ENCODE peak calls at places on chromosomes 13 and 19, in nine cellular contexts. H, B, T, L, G, K, O, Z and U are unnamed samples.
A peak's percentile ranks its signal among the peaks of the same experiment; 100 is the strongest.

GRCh38 chr13:99258946-99259345 is 767 bp upstream of the GPR18 start:
- DNase-seq in H (no peak), B (no peak), T (no peak), L (no peak), G (no peak), K (no peak), O (no peak), Z (peak; percentile 79), U (no peak)

GRCh38 chr13:73075546-73075945 is 16.7 kb downstream of the KLF5 start:
- DNase-seq in H (no peak), B (no peak), T (no peak), L (no peak), G (no peak), K (no peak), O (peak; percentile 54), Z (no peak), U (no peak)

GRCh38 chr19:11160119-11160768 is 4.7 kb upstream of the SPC24 start:
- DNase-seq in H (no peak), B (peak; percentile 21), T (no peak), L (no peak), G (no peak), K (no peak), O (no peak), Z (no peak), U (peak; percentile 68)

GRCh38 chr13:26539738-26540292 is 17.7 kb upstream of the WASF3 start:
- DNase-seq in H (no peak), B (no peak), T (no peak), L (no peak), G (no peak), K (no peak), O (no peak), Z (no peak), U (no peak)

GRCh38 chr13:27977476-27978300 is 8.6 kb upstream of the CDX2 start:
- DNase-seq in H (no peak), B (no peak), T (no peak), L (no peak), G (no peak), K (no peak), O (no peak), Z (no peak), U (no peak)

GRCh38 chr19:7928741-7929701 is 3.1 kb upstream of the CTXN1 start:
- DNase-seq in H (peak; percentile 61), B (peak; percentile 91), T (no peak), L (peak; percentile 47), G (peak; percentile 48), K (no peak), O (peak; percentile 32), Z (peak; percentile 60), U (peak; percentile 83)

GRCh38 chr19:19460761-19461265 is 54.5 kb downstream of the TSSK6 start:
- DNase-seq in H (peak; percentile 56), B (peak; percentile 63), T (no peak), L (peak; percentile 31), G (peak; percentile 27), K (no peak), O (peak; percentile 37), Z (no peak), U (no peak)

GRCh38 chr19:47608908-47609879 is at the start of gene BICRA:
- DNase-seq in H (peak; percentile 84), B (peak; percentile 80), T (peak; percentile 82), L (peak; percentile 63), G (peak; percentile 65), K (peak; percentile 77), O (peak; percentile 89), Z (peak; percentile 80), U (peak; percentile 66)

GRCh38 chr19:19475845-19476828 is 39.2 kb downstream of the TSSK6 start:
- DNase-seq in H (no peak), B (peak; percentile 36), T (no peak), L (no peak), G (no peak), K (no peak), O (no peak), Z (no peak), U (no peak)

GRCh38 chr13:33110713-33111413 is 94.6 kb downstream of the KL start:
- DNase-seq in H (no peak), B (peak; percentile 43), T (no peak), L (no peak), G (no peak), K (no peak), O (no peak), Z (peak; percentile 69), U (no peak)

GRCh38 chr13:88601949-88602348 is 930.8 kb downstream of the SLITRK5 start:
- DNase-seq in H (no peak), B (no peak), T (no peak), L (no peak), G (no peak), K (no peak), O (no peak), Z (no peak), U (no peak)